ENCODE peak calls at places on chromosomes 4 and X, in ten cellular contexts. Q is neural progenitor cell, P is AG09309, F is pancreas, S is upper lobe of right lung, T is AG10803, I is right lobe of liver, E is mucosa of descending colon, D is SK-N-SH, A is choroid plexus epithelial cell. U is an unnamed sample.
A peak's percentile ranks its signal among the peaks of the same experiment; 100 is the strongest.

GRCh38 chrX:70979136-70979762 is 48.4 kb upstream of the SLC7A3 start:
- DNase-seq in Q (peak; percentile 50), P (peak; percentile 5), F (no peak), S (no peak), T (peak; percentile 51), I (no peak), E (peak; percentile 3), D (peak; percentile 4), A (peak; percentile 71), U (peak; percentile 47)

GRCh38 chr4:7904108-7904516 is 35.5 kb downstream of the AFAP1 start:
- DNase-seq in Q (no peak), P (peak; percentile 71), F (no peak), S (no peak), T (peak; percentile 96), I (no peak), E (no peak), D (no peak), A (peak; percentile 71), U (peak; percentile 97)

GRCh38 chrX:143025628-143026027 is at the start of gene SPANXN4:
- DNase-seq in Q (no peak), P (no peak), F (no peak), S (no peak), T (no peak), I (no peak), E (no peak), D (no peak), A (no peak), U (no peak)

GRCh38 chr4:76654796-76655195 is 219.8 kb downstream of the SHROOM3 start:
- DNase-seq in Q (no peak), P (no peak), F (no peak), S (no peak), T (peak; percentile 23), I (no peak), E (no peak), D (no peak), A (no peak), U (peak; percentile 47)

GRCh38 chr4:73620115-73620792 is at the start of gene RASSF6:
- DNase-seq in Q (peak; percentile 73), P (no peak), F (peak; percentile 86), S (peak; percentile 93), T (no peak), I (peak; percentile 60), E (peak; percentile 86), D (no peak), A (peak; percentile 27), U (no peak)

GRCh38 chrX:115650916-115651315 is 89.9 kb downstream of the PLS3 start:
- DNase-seq in Q (peak; percentile 74), P (peak; percentile 20), F (no peak), S (no peak), T (peak; percentile 43), I (no peak), E (peak; percentile 15), D (peak; percentile 52), A (peak; percentile 59), U (peak; percentile 63)

GRCh38 chr4:43843501-43843900 is 605.1 kb downstream of the KCTD8 start:
- DNase-seq in Q (peak; percentile 11), P (no peak), F (no peak), S (no peak), T (no peak), I (no peak), E (no peak), D (no peak), A (peak; percentile 16), U (no peak)

GRCh38 chr4:139556071-139556734 is at the start of gene SETD7:
- DNase-seq in Q (peak; percentile 85), P (peak; percentile 34), F (peak; percentile 75), S (peak; percentile 88), T (peak; percentile 83), I (peak; percentile 84), E (peak; percentile 75), D (peak; percentile 76), A (peak; percentile 83), U (peak; percentile 73)

GRCh38 chr4:157121396-157121795 is 45.4 kb downstream of the GLRB start:
- DNase-seq in Q (no peak), P (peak; percentile 39), F (no peak), S (no peak), T (peak; percentile 65), I (no peak), E (no peak), D (no peak), A (no peak), U (no peak)

GRCh38 chr4:177220376-177220775 is 89.3 kb upstream of the NEIL3 start:
- DNase-seq in Q (no peak), P (no peak), F (no peak), S (no peak), T (peak; percentile 51), I (no peak), E (no peak), D (no peak), A (peak; percentile 20), U (peak; percentile 74)

GRCh38 chr4:186724861-186725419 is 1.3 kb upstream of the FAT1 start:
- DNase-seq in Q (peak; percentile 50), P (no peak), F (no peak), S (no peak), T (peak; percentile 34), I (no peak), E (peak; percentile 38), D (no peak), A (peak; percentile 58), U (peak; percentile 31)

GRCh38 chrX:3738489-3738888 is 25.0 kb upstream of the PRKX start:
- DNase-seq in Q (no peak), P (no peak), F (no peak), S (no peak), T (no peak), I (no peak), E (no peak), D (no peak), A (no peak), U (no peak)

GRCh38 chr4:6681191-6681590 is 12.5 kb upstream of the S100P start:
- DNase-seq in Q (no peak), P (no peak), F (no peak), S (no peak), T (no peak), I (no peak), E (no peak), D (no peak), A (no peak), U (no peak)
- TF ChIP-seq CTCF in Q (no peak), P (peak; percentile 20), F (no peak), S (no peak), T (peak; percentile 11), I (peak; percentile 50), E (no peak), D (peak; percentile 8), A (no peak), U (no peak)

GRCh38 chr4:71807469-71807868 is 23.6 kb upstream of the GC start:
- DNase-seq in Q (no peak), P (no peak), F (no peak), S (no peak), T (no peak), I (no peak), E (no peak), D (no peak), A (no peak), U (no peak)
- TF ChIP-seq CTCF in Q (no peak), P (no peak), F (no peak), S (no peak), T (no peak), I (no peak), E (no peak), D (no peak), A (no peak), U (no peak)

GRCh38 chr4:105440890-105441289 is 33.0 kb downstream of the PPA2 start:
- DNase-seq in Q (no peak), P (no peak), F (no peak), S (no peak), T (no peak), I (no peak), E (no peak), D (no peak), A (peak; percentile 28), U (peak; percentile 10)
- TF ChIP-seq CTCF in Q (no peak), P (no peak), F (no peak), S (no peak), T (peak; percentile 13), I (no peak), E (no peak), D (peak; percentile 29), A (peak; percentile 28), U (no peak)

GRCh38 chrX:95505721-95506120 is 1178.9 kb upstream of the DIAPH2 start:
- DNase-seq in Q (peak; percentile 58), P (no peak), F (no peak), S (no peak), T (no peak), I (no peak), E (no peak), D (no peak), A (no peak), U (no peak)
- TF ChIP-seq CTCF in Q (peak; percentile 63), P (no peak), F (no peak), S (no peak), T (no peak), I (peak; percentile 8), E (no peak), D (peak; percentile 5), A (no peak), U (no peak)

U was measured in fibroblast of the aortic adventitia.